ENCODE peak calls at places on chromosomes 4 and X, in six cellular contexts. One of them, this sample, is unnamed.

GRCh38 chr4:69878250-69878649 is 18.3 kb upstream of the SULT1E1 start:
- DNase-seq in neural crest cell: no peak
- DNase-seq in foreskin fibroblast: peak
- DNase-seq in ascending aorta: no peak
- DNase-seq in dorsolateral prefrontal cortex: no peak
- DNase-seq in bronchial epithelial cell: no peak
- DNase-seq in this sample: no peak

GRCh38 chrX:41589634-41590270 is 99.0 kb upstream of the GPR34 start:
- DNase-seq in neural crest cell: no peak
- DNase-seq in foreskin fibroblast: peak
- DNase-seq in ascending aorta: no peak
- DNase-seq in dorsolateral prefrontal cortex: no peak
- DNase-seq in bronchial epithelial cell: no peak
- DNase-seq in this sample: no peak

GRCh38 chrX:72308566-72309296 is 3.0 kb upstream of the CITED1 start:
- DNase-seq in neural crest cell: peak
- DNase-seq in foreskin fibroblast: peak
- DNase-seq in ascending aorta: peak
- DNase-seq in dorsolateral prefrontal cortex: peak
- DNase-seq in bronchial epithelial cell: peak
- DNase-seq in this sample: peak

GRCh38 chrX:108699368-108699767 is 37.0 kb downstream of the IRS4 start:
- DNase-seq in neural crest cell: no peak
- DNase-seq in foreskin fibroblast: peak
- DNase-seq in ascending aorta: no peak
- DNase-seq in dorsolateral prefrontal cortex: no peak
- DNase-seq in bronchial epithelial cell: peak
- DNase-seq in this sample: no peak

GRCh38 chrX:11109968-11110367 is 1.2 kb upstream of the HCCS start:
- DNase-seq in neural crest cell: no peak
- DNase-seq in foreskin fibroblast: no peak
- DNase-seq in ascending aorta: no peak
- DNase-seq in dorsolateral prefrontal cortex: no peak
- DNase-seq in bronchial epithelial cell: no peak
- DNase-seq in this sample: no peak

GRCh38 chr4:137981277-137981676 is 260.9 kb downstream of the SLC7A11 start:
- DNase-seq in neural crest cell: no peak
- DNase-seq in foreskin fibroblast: peak
- DNase-seq in ascending aorta: no peak
- DNase-seq in dorsolateral prefrontal cortex: no peak
- DNase-seq in bronchial epithelial cell: peak
- DNase-seq in this sample: no peak

GRCh38 chrX:8741981-8742380 is 10.0 kb upstream of the ANOS1 start:
- DNase-seq in neural crest cell: no peak
- DNase-seq in foreskin fibroblast: no peak
- DNase-seq in ascending aorta: no peak
- DNase-seq in dorsolateral prefrontal cortex: no peak
- DNase-seq in bronchial epithelial cell: no peak
- DNase-seq in this sample: no peak

GRCh38 chr4:24583451-24584174 is 741 bp downstream of the DHX15 start:
- DNase-seq in neural crest cell: peak
- DNase-seq in foreskin fibroblast: peak
- DNase-seq in ascending aorta: peak
- DNase-seq in dorsolateral prefrontal cortex: no peak
- DNase-seq in bronchial epithelial cell: peak
- DNase-seq in this sample: peak

GRCh38 chr4:159049780-159050375 is 53.0 kb upstream of the RAPGEF2 start:
- DNase-seq in neural crest cell: no peak
- DNase-seq in foreskin fibroblast: no peak
- DNase-seq in ascending aorta: no peak
- DNase-seq in dorsolateral prefrontal cortex: no peak
- DNase-seq in bronchial epithelial cell: no peak
- DNase-seq in this sample: no peak

GRCh38 chr4:159360549-159360948 is 257.7 kb downstream of the RAPGEF2 start:
- DNase-seq in neural crest cell: no peak
- DNase-seq in foreskin fibroblast: peak
- DNase-seq in ascending aorta: no peak
- DNase-seq in dorsolateral prefrontal cortex: no peak
- DNase-seq in bronchial epithelial cell: peak
- DNase-seq in this sample: no peak

GRCh38 chrX:85836868-85837267 is 210.5 kb downstream of the CHM start:
- DNase-seq in neural crest cell: no peak
- DNase-seq in foreskin fibroblast: peak
- DNase-seq in ascending aorta: no peak
- DNase-seq in dorsolateral prefrontal cortex: no peak
- DNase-seq in bronchial epithelial cell: peak
- DNase-seq in this sample: no peak

GRCh38 chrX:40108084-40108958 is 10.6 kb upstream of the BCOR start:
- DNase-seq in neural crest cell: no peak
- DNase-seq in foreskin fibroblast: peak
- DNase-seq in ascending aorta: no peak
- DNase-seq in dorsolateral prefrontal cortex: no peak
- DNase-seq in bronchial epithelial cell: no peak
- DNase-seq in this sample: no peak

GRCh38 chr4:128256539-128256938 is 31.1 kb downstream of the PGRMC2 start:
- DNase-seq in neural crest cell: no peak
- DNase-seq in foreskin fibroblast: no peak
- DNase-seq in ascending aorta: no peak
- DNase-seq in dorsolateral prefrontal cortex: no peak
- DNase-seq in bronchial epithelial cell: no peak
- DNase-seq in this sample: no peak

GRCh38 chrX:17065100-17065499 is 118.6 kb downstream of the REPS2 start:
- DNase-seq in neural crest cell: no peak
- DNase-seq in foreskin fibroblast: no peak
- DNase-seq in ascending aorta: no peak
- DNase-seq in dorsolateral prefrontal cortex: no peak
- DNase-seq in bronchial epithelial cell: no peak
- DNase-seq in this sample: no peak

GRCh38 chrX:97461763-97462162 is 578.1 kb downstream of the RPA4 start:
- DNase-seq in neural crest cell: no peak
- DNase-seq in foreskin fibroblast: no peak
- DNase-seq in ascending aorta: no peak
- DNase-seq in dorsolateral prefrontal cortex: no peak
- DNase-seq in bronchial epithelial cell: no peak
- DNase-seq in this sample: no peak
- TF ChIP-seq CTCF in neural crest cell: peak
- TF ChIP-seq CTCF in foreskin fibroblast: no peak
- TF ChIP-seq CTCF in ascending aorta: no peak
- TF ChIP-seq CTCF in dorsolateral prefrontal cortex: no peak
- TF ChIP-seq CTCF in bronchial epithelial cell: no peak
- TF ChIP-seq CTCF in this sample: no peak

GRCh38 chrX:135528756-135529155 is 8.3 kb downstream of the INTS6L start:
- DNase-seq in neural crest cell: no peak
- DNase-seq in foreskin fibroblast: no peak
- DNase-seq in ascending aorta: no peak
- DNase-seq in dorsolateral prefrontal cortex: no peak
- DNase-seq in bronchial epithelial cell: no peak
- DNase-seq in this sample: no peak
- TF ChIP-seq CTCF in neural crest cell: no peak
- TF ChIP-seq CTCF in foreskin fibroblast: no peak
- TF ChIP-seq CTCF in ascending aorta: no peak
- TF ChIP-seq CTCF in dorsolateral prefrontal cortex: no peak
- TF ChIP-seq CTCF in bronchial epithelial cell: no peak
- TF ChIP-seq CTCF in this sample: no peak

GRCh38 chr4:44421330-44421729 is 27.3 kb downstream of the KCTD8 start:
- DNase-seq in neural crest cell: no peak
- DNase-seq in foreskin fibroblast: no peak
- DNase-seq in ascending aorta: no peak
- DNase-seq in dorsolateral prefrontal cortex: no peak
- DNase-seq in bronchial epithelial cell: no peak
- DNase-seq in this sample: no peak

GRCh38 chr4:44422912-44423311 is 25.7 kb downstream of the KCTD8 start:
- DNase-seq in neural crest cell: no peak
- DNase-seq in foreskin fibroblast: no peak
- DNase-seq in ascending aorta: no peak
- DNase-seq in dorsolateral prefrontal cortex: no peak
- DNase-seq in bronchial epithelial cell: no peak
- DNase-seq in this sample: no peak

DNA sequence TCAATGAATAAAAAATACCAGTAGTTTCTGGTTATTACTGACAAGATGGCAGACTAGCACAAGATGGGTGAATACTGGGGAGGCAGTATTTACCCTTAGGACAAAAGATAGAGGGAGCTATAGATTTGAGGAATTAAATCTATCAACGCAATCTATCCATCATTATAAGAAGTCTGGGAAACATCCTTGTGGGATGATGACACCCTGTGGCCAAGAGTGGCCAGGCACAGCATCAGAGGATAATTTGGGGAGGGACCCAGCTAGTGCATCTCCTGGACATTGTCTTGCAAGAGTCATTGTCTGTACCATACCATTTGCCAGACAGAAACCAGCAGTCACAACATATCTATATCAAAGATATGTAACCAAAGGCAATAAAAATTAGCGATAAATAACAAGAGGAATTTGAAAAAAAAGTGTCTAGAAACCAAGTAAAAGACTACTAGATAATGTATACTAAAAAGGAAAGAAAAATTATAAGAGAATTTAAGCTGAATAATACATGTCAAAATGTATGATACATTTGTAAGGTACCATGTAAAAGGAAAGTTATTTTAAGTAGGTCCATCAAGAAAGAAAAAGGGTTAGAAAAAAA is 22.9 kb downstream of the KCTD8 start:
- DNase-seq in neural crest cell: peak
- DNase-seq in foreskin fibroblast: no peak
- DNase-seq in ascending aorta: no peak
- DNase-seq in dorsolateral prefrontal cortex: peak
- DNase-seq in bronchial epithelial cell: peak
- DNase-seq in this sample: no peak
- TF ChIP-seq CTCF in neural crest cell: peak
- TF ChIP-seq CTCF in foreskin fibroblast: no peak
- TF ChIP-seq CTCF in ascending aorta: no peak
- TF ChIP-seq CTCF in dorsolateral prefrontal cortex: peak
- TF ChIP-seq CTCF in bronchial epithelial cell: peak
- TF ChIP-seq CTCF in this sample: no peak

DNA sequence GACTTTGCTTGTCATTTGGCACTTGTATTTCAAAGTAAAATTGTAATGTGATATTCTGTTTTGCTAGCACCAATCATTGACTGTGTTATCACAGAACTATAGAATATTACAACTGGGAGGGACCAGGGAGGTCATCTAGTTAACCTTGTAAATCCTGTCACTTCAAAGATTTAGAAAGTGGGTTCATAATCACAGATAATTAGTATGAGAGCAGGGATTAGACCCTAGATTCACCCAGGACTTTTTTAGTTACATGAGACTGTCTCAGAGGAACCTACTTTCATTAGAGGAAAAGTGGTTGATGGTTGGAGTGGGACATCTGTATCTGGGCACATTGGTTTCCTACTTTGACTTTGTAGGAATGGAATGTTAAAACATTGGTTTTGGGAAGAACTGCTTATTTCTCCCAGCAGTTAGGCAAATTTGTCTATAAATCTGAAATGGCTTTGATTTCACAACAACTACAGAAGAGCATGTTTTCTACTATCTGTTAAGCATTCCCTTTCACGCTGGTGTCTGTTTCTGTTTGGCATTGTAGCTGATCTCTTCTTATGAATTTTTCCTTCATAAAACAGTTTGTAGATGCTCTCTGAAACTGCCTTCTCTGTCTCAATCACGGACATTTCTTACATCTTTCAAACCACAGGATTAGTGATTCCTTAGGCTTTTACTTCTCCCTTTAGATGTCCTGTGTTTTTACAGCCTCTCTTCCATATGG is 144.1 kb downstream of the DIPK2B start:
- DNase-seq in neural crest cell: no peak
- DNase-seq in foreskin fibroblast: peak
- DNase-seq in ascending aorta: no peak
- DNase-seq in dorsolateral prefrontal cortex: no peak
- DNase-seq in bronchial epithelial cell: no peak
- DNase-seq in this sample: no peak
- TF ChIP-seq CTCF in neural crest cell: no peak
- TF ChIP-seq CTCF in foreskin fibroblast: no peak
- TF ChIP-seq CTCF in ascending aorta: no peak
- TF ChIP-seq CTCF in dorsolateral prefrontal cortex: no peak
- TF ChIP-seq CTCF in bronchial epithelial cell: no peak
- TF ChIP-seq CTCF in this sample: no peak

DNA sequence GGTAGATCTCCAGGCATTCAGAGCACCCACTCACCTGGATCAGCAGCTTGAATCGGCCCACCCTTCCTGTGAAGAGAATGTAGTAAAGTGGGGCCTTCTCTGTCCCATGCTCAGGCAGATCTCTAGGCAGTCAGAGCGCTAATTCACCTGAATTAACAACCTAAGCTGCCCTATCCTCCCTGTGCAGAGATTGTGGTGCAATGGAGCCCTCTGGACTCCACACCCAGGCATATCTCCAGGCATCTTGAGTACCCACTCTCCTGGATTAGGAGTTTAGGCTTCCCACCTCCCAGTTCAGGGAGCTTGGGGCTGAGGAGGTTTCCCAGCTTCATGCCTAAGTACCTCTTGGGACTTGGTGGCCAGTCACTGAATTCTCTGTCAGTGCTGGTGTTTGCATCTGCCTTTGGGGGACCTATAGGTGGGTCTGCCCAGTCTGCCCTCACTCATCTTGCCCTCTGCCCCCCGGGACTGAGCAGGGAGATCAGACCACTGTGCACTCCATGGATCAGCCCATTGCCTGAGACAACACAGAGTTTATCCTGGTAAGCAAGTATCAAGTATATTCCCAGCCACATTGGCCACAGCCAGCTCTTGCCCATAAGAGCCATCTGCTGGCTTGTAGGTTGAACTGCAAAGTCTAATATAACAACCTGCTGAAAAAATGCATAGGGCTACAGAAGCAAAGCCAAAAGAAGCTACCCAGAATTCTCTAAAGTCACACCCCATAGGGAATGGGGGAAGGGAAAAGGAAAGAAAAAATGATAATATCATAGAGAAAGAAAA is 372.9 kb downstream of the KLHL13 start:
- DNase-seq in neural crest cell: no peak
- DNase-seq in foreskin fibroblast: no peak
- DNase-seq in ascending aorta: no peak
- DNase-seq in dorsolateral prefrontal cortex: no peak
- DNase-seq in bronchial epithelial cell: peak
- DNase-seq in this sample: no peak
- TF ChIP-seq CTCF in neural crest cell: peak
- TF ChIP-seq CTCF in foreskin fibroblast: no peak
- TF ChIP-seq CTCF in ascending aorta: no peak
- TF ChIP-seq CTCF in dorsolateral prefrontal cortex: no peak
- TF ChIP-seq CTCF in bronchial epithelial cell: peak
- TF ChIP-seq CTCF in this sample: no peak

This sample was measured in omental fat pad.